ENCODE peak calls at places on chromosomes 16 and 17, in ten cellular contexts. K is testis, J is mucosa of descending colon, D is uterus, O is esophagus squamous epithelium, G is breast epithelium, L is fibroblast of lung, Q is AG04450, P is iPS DF 6.9, X is SK-N-MC. U is an unnamed sample.

GRCh38 chr17:48610282-48611211 is at the start of gene HOXB7:
- DNase-seq in X (no peak), K (peak; percentile 68), D (no peak), O (no peak), G (no peak), L (peak; percentile 75), J (peak; percentile 89), P (no peak), Q (no peak), U (no peak)

GRCh38 chr17:51161541-51161940 is 4.7 kb upstream of the NME2 start:
- DNase-seq in D (no peak), J (no peak), P (no peak), Q (no peak), K (no peak), L (no peak), X (no peak), G (no peak), O (no peak), U (no peak)

GRCh38 chr17:70369296-70369855 is 200.0 kb downstream of the KCNJ2 start:
- DNase-seq in D (no peak), J (no peak), Q (no peak), P (no peak), K (no peak), O (no peak), L (no peak), X (no peak), G (no peak), U (no peak)

GRCh38 chr17:78697846-78698343 is 84.2 kb downstream of the CYTH1 start:
- DNase-seq in D (no peak), P (no peak), K (no peak), Q (no peak), G (no peak), X (no peak), L (no peak), J (no peak), O (no peak), U (no peak)

GRCh38 chr16:85169333-85170065 is 57.2 kb upstream of the CIBAR2 start:
- DNase-seq in Q (no peak), P (no peak), D (no peak), G (no peak), K (no peak), L (peak; percentile 38), J (no peak), X (no peak), O (no peak), U (no peak)

GRCh38 chr17:27615121-27615520 is 15.9 kb upstream of the LGALS9 start:
- DNase-seq in K (no peak), P (no peak), L (no peak), O (no peak), X (no peak), J (no peak), G (no peak), D (no peak), Q (no peak), U (no peak)

GRCh38 chr16:75341934-75342811 is 90.7 kb upstream of the BCAR1 start:
- DNase-seq in O (no peak), P (no peak), L (peak; percentile 30), D (peak; percentile 52), K (no peak), G (no peak), X (no peak), J (no peak), Q (no peak), U (peak; percentile 38)

GRCh38 chr17:40566027-40566426 is 755 bp upstream of the CCR7 start:
- DNase-seq in P (no peak), G (no peak), J (no peak), O (no peak), L (no peak), K (no peak), D (no peak), X (no peak), Q (no peak), U (no peak)

GRCh38 chr16:28549301-28549899 is 4.3 kb upstream of the SGF29 start:
- DNase-seq in X (no peak), L (peak; percentile 69), P (no peak), J (no peak), K (no peak), Q (no peak), O (no peak), G (no peak), D (no peak), U (peak; percentile 50)

GRCh38 chr17:57663326-57664070 is 81.6 kb downstream of the CCDC182 start:
- DNase-seq in P (no peak), K (no peak), Q (no peak), O (no peak), L (no peak), J (no peak), G (no peak), X (no peak), D (peak; percentile 22), U (no peak)

DNA sequence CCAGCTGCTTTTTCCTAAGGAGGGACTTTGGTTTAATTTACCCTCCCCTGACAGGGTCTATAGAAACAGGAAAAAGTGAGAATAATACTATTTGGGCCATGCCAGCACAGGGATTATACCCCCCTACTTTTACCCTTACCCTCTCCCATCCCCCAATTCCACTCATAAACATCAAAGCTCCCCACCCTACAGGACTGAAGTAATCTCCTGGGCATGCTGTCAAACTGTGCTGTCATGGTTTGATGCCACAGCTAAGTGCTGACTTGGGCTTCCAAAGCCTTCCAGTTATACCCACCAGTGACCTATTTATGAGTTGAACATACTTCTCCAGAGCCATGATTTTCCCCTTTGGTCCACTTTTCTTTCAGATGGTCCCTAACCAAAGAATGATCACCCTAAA is 12.8 kb downstream of the PHF12 start:
- DNase-seq in J (no peak), P (no peak), Q (no peak), G (no peak), D (no peak), X (no peak), L (no peak), O (no peak), K (no peak), U (no peak)
- H3K4me3 ChIP-seq in J (no peak overlapping the region), P (no peak overlapping the region), Q (no peak overlapping the region), G (no peak overlapping the region), D (no peak overlapping the region), X (no peak overlapping the region), L (no peak overlapping the region), O (no peak overlapping the region), K (no peak overlapping the region), U (no peak overlapping the region)

GRCh38 chr16:35687071-35687470 is 2227.7 kb downstream of the TP53TG3F start:
- DNase-seq in L (no peak), G (no peak), D (no peak), P (no peak), O (no peak), J (no peak), X (no peak), Q (no peak), K (no peak), U (no peak)

GRCh38 chr16:35689764-35690163 is 2230.4 kb downstream of the TP53TG3F start:
- DNase-seq in O (no peak), L (no peak), P (no peak), Q (no peak), J (no peak), G (no peak), K (no peak), X (no peak), D (no peak), U (no peak)

GRCh38 chr16:35685085-35685484 is 2225.7 kb downstream of the TP53TG3F start:
- DNase-seq in G (no peak), L (no peak), P (no peak), X (no peak), K (no peak), J (no peak), Q (no peak), D (no peak), O (no peak), U (no peak)

GRCh38 chr16:35687781-35688180 is 2228.4 kb downstream of the TP53TG3F start:
- DNase-seq in P (no peak), L (no peak), J (no peak), O (no peak), X (no peak), G (no peak), D (no peak), K (no peak), Q (no peak), U (no peak)

GRCh38 chr16:35686595-35686994 is 2227.2 kb downstream of the TP53TG3F start:
- DNase-seq in G (no peak), L (no peak), K (no peak), J (no peak), X (no peak), D (no peak), P (no peak), O (no peak), Q (no peak), U (no peak)
- H3K9me3 ChIP-seq in G (peaks cover 71% of the 10 kb centered on the region), L (no peaks in the 10 kb centered on the region), K (no peaks in the 10 kb centered on the region), J (peaks cover 94% of the 10 kb centered on the region), X (no peaks in the 10 kb centered on the region), D (no peaks in the 10 kb centered on the region), P (peaks cover 2% of the 10 kb centered on the region), O (peaks cover 3% of the 10 kb centered on the region), Q (peaks cover 46% of the 10 kb centered on the region), U (peaks cover 3% of the 10 kb centered on the region)

DNA sequence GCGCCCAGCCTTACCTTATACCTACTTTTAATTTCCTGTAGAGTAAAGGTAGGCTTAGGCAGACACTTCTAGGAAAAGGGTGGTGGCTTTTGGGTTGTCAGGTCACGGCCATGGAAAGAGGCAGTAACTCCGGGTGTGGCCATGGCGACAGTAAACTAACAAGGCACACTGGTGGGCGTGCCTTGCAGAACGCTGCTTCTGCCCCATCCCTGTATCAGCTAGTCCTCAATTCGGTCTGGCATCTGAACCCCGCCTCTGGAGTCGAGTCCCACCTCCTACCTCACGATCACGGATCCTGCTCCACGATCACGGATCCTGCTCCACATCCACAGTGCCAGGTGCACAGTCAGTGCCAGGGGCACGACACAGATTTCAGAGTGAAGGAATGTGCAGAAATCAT is 5.6 kb downstream of the ADCY9 start:
- DNase-seq in O (no peak), Q (no peak), K (peak; percentile 51), D (no peak), J (peak; percentile 79), X (no peak), G (no peak), P (no peak), L (no peak), U (peak; percentile 63)
- H3K4me3 ChIP-seq in O (peak overlapping the region; percentile 74), Q (no peak overlapping the region), K (no peak overlapping the region), D (no peak overlapping the region), J (no peak overlapping the region), X (no peak overlapping the region), G (no peak overlapping the region), P (no peak overlapping the region), L (no peak overlapping the region), U (no peak overlapping the region)

DNA sequence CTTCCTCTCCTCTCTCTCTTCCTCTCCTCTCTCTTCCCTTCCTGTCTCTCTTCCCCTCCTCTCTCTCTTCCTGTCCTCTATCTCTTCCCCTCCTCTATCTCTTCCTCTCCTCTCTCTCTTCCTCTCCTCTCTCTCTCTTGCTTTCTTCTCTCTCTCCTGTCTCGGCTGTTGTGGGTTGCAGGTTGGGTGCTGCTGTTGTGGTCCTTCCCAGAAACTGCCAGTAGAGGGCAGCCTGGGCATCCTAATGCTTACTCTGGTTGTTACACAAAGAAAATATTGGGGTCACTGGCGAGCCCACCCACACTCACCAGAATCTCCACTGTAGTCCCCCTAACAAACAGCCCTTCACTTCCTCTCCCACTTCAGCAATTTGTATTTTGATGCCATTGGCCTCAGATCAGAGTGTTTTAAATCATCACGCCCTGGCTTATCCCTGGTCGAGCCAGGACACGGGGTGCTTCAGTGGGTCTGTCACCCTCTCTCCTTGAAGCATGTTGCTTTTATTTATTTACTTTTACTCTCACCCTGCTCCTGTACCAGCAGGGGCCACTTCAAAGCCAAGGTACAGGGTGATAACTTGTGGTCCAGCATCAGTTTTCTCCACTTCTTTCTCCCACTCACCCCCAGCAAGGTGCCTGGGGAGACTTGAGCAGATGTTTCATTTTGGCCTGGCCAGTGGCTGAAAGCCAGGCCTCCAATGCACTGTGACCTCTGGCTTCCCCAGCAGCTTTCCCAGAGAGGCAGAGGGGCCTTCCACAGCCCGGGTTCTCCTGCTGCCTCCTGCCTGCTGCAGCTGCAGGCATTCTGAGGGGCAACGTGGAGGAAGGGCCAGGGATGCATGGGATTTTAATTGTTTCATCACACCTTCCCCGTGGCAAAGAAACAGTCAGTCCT is 4.7 kb upstream of the MMP15 start:
- DNase-seq in X (no peak), G (no peak), O (no peak), L (peak; percentile 62), P (no peak), Q (no peak), J (peak; percentile 71), D (peak; percentile 66), K (peak; percentile 86), U (peak; percentile 63)
- H3K9me3 ChIP-seq in X (no peaks in the 10 kb centered on the region), G (no peaks in the 10 kb centered on the region), O (no peaks in the 10 kb centered on the region), L (no peaks in the 10 kb centered on the region), P (no peaks in the 10 kb centered on the region), Q (no peaks in the 10 kb centered on the region), J (no peaks in the 10 kb centered on the region), D (no peaks in the 10 kb centered on the region), K (no peaks in the 10 kb centered on the region), U (no peaks in the 10 kb centered on the region)